ENCODE peak calls at places on chromosomes 16 and 17, in five cellular contexts. U is caudate nucleus, C is pulmonary artery endothelial cell, W is MV-4-11, G is memory B cell. B is an unnamed sample.

GRCh38 chr16:58442547-58442946 is 50.3 kb downstream of the GINS3 start:
- DNase-seq in C (no peak), W (no peak), U (no peak), G (no peak), B (no peak)

GRCh38 chr17:20092973-20093626 is 83.9 kb downstream of the SPECC1 start:
- DNase-seq in G (no peak), W (no peak), C (no peak), U (no peak), B (no peak)

GRCh38 chr16:20910781-20911321 is 10.3 kb downstream of the LYRM1 start:
- DNase-seq in C (peak), U (no peak), G (no peak), W (peak), B (peak)

GRCh38 chr17:49822829-49823228 is 25.0 kb downstream of the TAC4 start:
- DNase-seq in C (no peak), U (no peak), W (peak), G (no peak), B (peak)

GRCh38 chr16:89397331-89397861 is 93.0 kb downstream of the ANKRD11 start:
- DNase-seq in C (no peak), W (no peak), U (no peak), G (no peak), B (no peak)

GRCh38 chr16:59593256-59593655 is 859.1 kb upstream of the GOT2 start:
- DNase-seq in C (no peak), U (no peak), G (no peak), W (peak), B (peak)

GRCh38 chr17:45131616-45132301 is 556 bp downstream of the PLCD3 start:
- DNase-seq in W (no peak), C (no peak), U (no peak), G (peak), B (peak)

GRCh38 chr17:10699861-10700260 is 2.5 kb downstream of the ADPRM start:
- DNase-seq in U (no peak), W (peak), C (no peak), G (no peak), B (no peak)

GRCh38 chr16:80751167-80751566 is 53.2 kb downstream of the CDYL2 start:
- DNase-seq in G (no peak), U (no peak), C (no peak), W (no peak), B (peak)

GRCh38 chr16:57310801-57311200 is 26.3 kb upstream of the PLLP start:
- DNase-seq in W (no peak), C (no peak), G (no peak), U (no peak), B (no peak)

GRCh38 chr16:17265177-17265576 is 205.6 kb downstream of the XYLT1 start:
- DNase-seq in C (no peak), G (no peak), W (peak), U (no peak), B (no peak)

GRCh38 chr17:30173649-30174048 is 57.0 kb downstream of the NSRP1 start:
- DNase-seq in C (no peak), U (no peak), G (no peak), W (no peak), B (no peak)

GRCh38 chr17:1588781-1589585 is 26.4 kb upstream of the PITPNA start:
- DNase-seq in C (no peak), G (no peak), W (no peak), U (no peak), B (no peak)

GRCh38 chr17:48054238-48055185 is 6.4 kb downstream of the NFE2L1 start:
- DNase-seq in G (no peak), C (no peak), U (peak), W (no peak), B (peak)

GRCh38 chr17:66790476-66791061 is 44.3 kb upstream of the CACNG5 start:
- DNase-seq in C (no peak), U (no peak), G (no peak), W (no peak), B (no peak)

GRCh38 chr17:63609820-63610573 is 9.3 kb downstream of the TACO1 start:
- DNase-seq in U (no peak), G (no peak), W (no peak), C (no peak), B (no peak)

GRCh38 chr17:77864234-77865108 is 94.0 kb upstream of the TNRC6C start:
- DNase-seq in C (no peak), G (no peak), U (no peak), W (no peak), B (no peak)

GRCh38 chr17:52885882-52886281 is 727.4 kb upstream of the CA10 start:
- DNase-seq in G (no peak), W (no peak), U (no peak), C (no peak), B (no peak)

GRCh38 chr17:29625037-29625750 is 2.5 kb upstream of the CORO6 start:
- DNase-seq in G (no peak), W (peak), U (peak), C (no peak), B (peak)

B was measured in GM03348.